ENCODE peak calls at places on chromosomes 16 and 17, in six cellular contexts. One of them, this sample, is unnamed.

GRCh38 chr17:76000016-76000754 is 470 bp upstream of the CDK3 start:
- DNase-seq in GM23338: peak; percentile 93
- DNase-seq in A549: peak; percentile 73
- DNase-seq in fibroblast of lung: no peak
- DNase-seq in uterus: no peak
- DNase-seq in bronchial epithelial cell: peak; percentile 26
- DNase-seq in this sample: peak; percentile 40

GRCh38 chr17:80892900-80893603 is 98.6 kb upstream of the CHMP6 start:
- DNase-seq in A549: peak; percentile 41
- DNase-seq in bronchial epithelial cell: peak; percentile 27
- DNase-seq in uterus: no peak
- DNase-seq in fibroblast of lung: peak; percentile 95
- DNase-seq in GM23338: no peak
- DNase-seq in this sample: peak; percentile 65

GRCh38 chr16:59633996-59634579 is 900.0 kb upstream of the GOT2 start:
- DNase-seq in A549: peak; percentile 6
- DNase-seq in GM23338: no peak
- DNase-seq in bronchial epithelial cell: no peak
- DNase-seq in uterus: no peak
- DNase-seq in fibroblast of lung: peak; percentile 91
- DNase-seq in this sample: peak; percentile 62

GRCh38 chr17:33335491-33336173 is 42.5 kb upstream of the ASIC2 start:
- DNase-seq in A549: peak; percentile 33
- DNase-seq in uterus: no peak
- DNase-seq in bronchial epithelial cell: no peak
- DNase-seq in fibroblast of lung: no peak
- DNase-seq in GM23338: peak; percentile 47
- DNase-seq in this sample: peak; percentile 0

GRCh38 chr16:27450836-27451341 is 48.9 kb downstream of the IL21R start:
- DNase-seq in GM23338: no peak
- DNase-seq in A549: no peak
- DNase-seq in bronchial epithelial cell: no peak
- DNase-seq in uterus: no peak
- DNase-seq in fibroblast of lung: no peak
- DNase-seq in this sample: peak; percentile 31

GRCh38 chr17:6853764-6854442 is 22.4 kb upstream of the TEKT1 start:
- DNase-seq in fibroblast of lung: no peak
- DNase-seq in uterus: no peak
- DNase-seq in A549: peak; percentile 73
- DNase-seq in GM23338: peak; percentile 89
- DNase-seq in bronchial epithelial cell: peak; percentile 56
- DNase-seq in this sample: no peak

GRCh38 chr16:8458481-8458880 is 131.8 kb downstream of the TMEM114 start:
- DNase-seq in uterus: no peak
- DNase-seq in bronchial epithelial cell: no peak
- DNase-seq in GM23338: no peak
- DNase-seq in A549: no peak
- DNase-seq in fibroblast of lung: no peak
- DNase-seq in this sample: no peak

GRCh38 chr16:80806957-80807356 is 2.6 kb upstream of the CDYL2 start:
- DNase-seq in GM23338: no peak
- DNase-seq in bronchial epithelial cell: peak; percentile 92
- DNase-seq in fibroblast of lung: peak; percentile 81
- DNase-seq in uterus: no peak
- DNase-seq in A549: peak; percentile 7
- DNase-seq in this sample: peak; percentile 53

GRCh38 chr17:80951121-80952090 is 40.2 kb upstream of the CHMP6 start:
- DNase-seq in A549: no peak
- DNase-seq in GM23338: no peak
- DNase-seq in uterus: no peak
- DNase-seq in bronchial epithelial cell: no peak
- DNase-seq in fibroblast of lung: no peak
- DNase-seq in this sample: no peak

GRCh38 chr16:89308391-89309333 is 91.2 kb downstream of the ZNF778 start:
- DNase-seq in uterus: no peak
- DNase-seq in fibroblast of lung: no peak
- DNase-seq in bronchial epithelial cell: no peak
- DNase-seq in GM23338: peak; percentile 86
- DNase-seq in A549: no peak
- DNase-seq in this sample: no peak

GRCh38 chr17:80263253-80264047 is 2.8 kb downstream of the RNF213 start:
- DNase-seq in A549: peak; percentile 75
- DNase-seq in fibroblast of lung: no peak
- DNase-seq in bronchial epithelial cell: peak; percentile 46
- DNase-seq in uterus: peak; percentile 90
- DNase-seq in GM23338: peak; percentile 42
- DNase-seq in this sample: peak; percentile 89

GRCh38 chr17:64506201-64506575 is at the start of gene DDX5:
- DNase-seq in uterus: peak; percentile 97
- DNase-seq in A549: peak; percentile 99
- DNase-seq in fibroblast of lung: no peak
- DNase-seq in GM23338: peak; percentile 98
- DNase-seq in bronchial epithelial cell: no peak
- DNase-seq in this sample: peak; percentile 98

GRCh38 chr17:49229805-49230600 is 584 bp downstream of the PHOSPHO1 start:
- DNase-seq in A549: no peak
- DNase-seq in fibroblast of lung: no peak
- DNase-seq in uterus: no peak
- DNase-seq in bronchial epithelial cell: no peak
- DNase-seq in GM23338: peak; percentile 40
- DNase-seq in this sample: no peak

GRCh38 chr17:17462048-17462824 is 14.6 kb upstream of the MED9 start:
- DNase-seq in bronchial epithelial cell: no peak
- DNase-seq in GM23338: no peak
- DNase-seq in A549: no peak
- DNase-seq in fibroblast of lung: no peak
- DNase-seq in uterus: no peak
- DNase-seq in this sample: no peak
- TF ChIP-seq CTCF in bronchial epithelial cell: no peak
- TF ChIP-seq CTCF in GM23338: no peak
- TF ChIP-seq CTCF in A549: no peak
- TF ChIP-seq CTCF in fibroblast of lung: no peak
- TF ChIP-seq CTCF in uterus: no peak
- TF ChIP-seq CTCF in this sample: no peak

DNA sequence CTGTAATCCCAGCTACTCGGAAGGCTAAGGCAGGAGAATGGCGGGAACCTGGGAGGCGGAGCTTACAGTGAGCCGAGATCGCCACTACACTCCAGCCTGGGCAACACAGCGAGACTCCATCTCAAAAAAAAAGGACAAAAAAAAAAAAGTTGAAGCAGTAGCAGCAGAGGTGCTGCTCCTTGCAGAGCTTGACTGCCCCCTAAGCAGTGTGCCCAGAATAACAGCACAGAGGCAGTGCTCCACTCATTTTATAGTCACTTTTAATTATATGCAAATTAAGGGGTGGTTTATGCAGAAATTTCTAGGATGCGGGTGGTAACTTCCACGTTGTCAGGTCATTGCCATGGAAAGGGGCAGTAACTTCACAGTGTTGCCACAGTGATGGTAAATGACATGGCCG is 54.3 kb upstream of the NOL11 start:
- DNase-seq in A549: peak; percentile 8
- DNase-seq in fibroblast of lung: no peak
- DNase-seq in uterus: no peak
- DNase-seq in bronchial epithelial cell: no peak
- DNase-seq in GM23338: peak; percentile 24
- DNase-seq in this sample: no peak
- TF ChIP-seq CTCF in A549: no peak
- TF ChIP-seq CTCF in fibroblast of lung: no peak
- TF ChIP-seq CTCF in uterus: no peak
- TF ChIP-seq CTCF in bronchial epithelial cell: no peak
- TF ChIP-seq CTCF in GM23338: peak; percentile 38
- TF ChIP-seq CTCF in this sample: no peak

GRCh38 chr16:5393070-5393469 is 295.5 kb upstream of the EEF2KMT start:
- DNase-seq in uterus: no peak
- DNase-seq in A549: no peak
- DNase-seq in GM23338: no peak
- DNase-seq in fibroblast of lung: peak; percentile 1
- DNase-seq in bronchial epithelial cell: no peak
- DNase-seq in this sample: no peak
- TF ChIP-seq CTCF in uterus: no peak
- TF ChIP-seq CTCF in A549: no peak
- TF ChIP-seq CTCF in GM23338: no peak
- TF ChIP-seq CTCF in fibroblast of lung: no peak
- TF ChIP-seq CTCF in bronchial epithelial cell: no peak
- TF ChIP-seq CTCF in this sample: no peak

GRCh38 chr16:65453646-65454045 is 331.8 kb upstream of the CDH11 start:
- DNase-seq in A549: no peak
- DNase-seq in bronchial epithelial cell: no peak
- DNase-seq in fibroblast of lung: no peak
- DNase-seq in uterus: no peak
- DNase-seq in GM23338: no peak
- DNase-seq in this sample: no peak

GRCh38 chr16:65457084-65457483 is 335.2 kb upstream of the CDH11 start:
- DNase-seq in A549: no peak
- DNase-seq in GM23338: no peak
- DNase-seq in uterus: no peak
- DNase-seq in bronchial epithelial cell: no peak
- DNase-seq in fibroblast of lung: no peak
- DNase-seq in this sample: no peak
- TF ChIP-seq CTCF in A549: no peak
- TF ChIP-seq CTCF in GM23338: no peak
- TF ChIP-seq CTCF in uterus: no peak
- TF ChIP-seq CTCF in bronchial epithelial cell: no peak
- TF ChIP-seq CTCF in fibroblast of lung: no peak
- TF ChIP-seq CTCF in this sample: no peak

GRCh38 chr17:1484586-1485310 is 7.7 kb downstream of the MYO1C start:
- DNase-seq in bronchial epithelial cell: peak; percentile 42
- DNase-seq in uterus: peak; percentile 68
- DNase-seq in GM23338: peak; percentile 81
- DNase-seq in fibroblast of lung: peak; percentile 25
- DNase-seq in A549: peak; percentile 75
- DNase-seq in this sample: peak; percentile 52
- TF ChIP-seq CTCF in bronchial epithelial cell: no peak
- TF ChIP-seq CTCF in uterus: no peak
- TF ChIP-seq CTCF in GM23338: no peak
- TF ChIP-seq CTCF in fibroblast of lung: no peak
- TF ChIP-seq CTCF in A549: no peak
- TF ChIP-seq CTCF in this sample: peak; percentile 26

GRCh38 chr16:2770057-2770780 is 6.9 kb downstream of the ELOB start:
- DNase-seq in GM23338: no peak
- DNase-seq in fibroblast of lung: no peak
- DNase-seq in A549: peak; percentile 55
- DNase-seq in uterus: no peak
- DNase-seq in bronchial epithelial cell: no peak
- DNase-seq in this sample: no peak
- TF ChIP-seq CTCF in GM23338: peak; percentile 30
- TF ChIP-seq CTCF in fibroblast of lung: no peak
- TF ChIP-seq CTCF in A549: no peak
- TF ChIP-seq CTCF in uterus: no peak
- TF ChIP-seq CTCF in bronchial epithelial cell: peak; percentile 9
- TF ChIP-seq CTCF in this sample: no peak

DNA sequence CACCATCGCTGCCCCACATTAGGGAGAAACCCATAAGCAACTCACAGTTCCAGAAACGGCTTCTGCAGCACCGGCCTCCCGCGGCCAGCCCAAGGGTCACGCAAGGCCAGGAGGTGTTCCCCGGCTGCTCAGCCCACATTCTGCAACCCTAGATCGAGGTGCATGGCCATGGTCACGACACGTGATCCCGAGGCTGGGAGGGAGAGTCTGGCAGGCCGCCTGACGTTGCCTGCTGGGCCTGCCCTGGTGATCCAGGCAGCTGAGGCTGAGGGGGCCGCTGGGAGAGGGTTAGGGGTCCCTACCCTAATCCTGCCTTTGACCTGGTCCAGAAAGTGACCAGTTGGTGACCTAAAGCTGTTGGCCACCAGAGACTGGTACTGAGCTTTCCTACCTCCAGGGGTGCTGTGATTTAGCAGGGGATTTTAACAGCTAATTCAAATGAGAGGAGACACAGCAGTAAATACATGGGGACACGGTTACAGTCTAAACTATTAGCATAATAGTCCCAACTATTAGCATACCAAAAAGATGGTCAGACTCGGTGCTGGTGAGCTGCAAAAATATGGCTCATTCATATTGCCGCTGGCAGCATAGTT is 97.4 kb upstream of the CIBAR2 start:
- DNase-seq in fibroblast of lung: no peak
- DNase-seq in uterus: no peak
- DNase-seq in bronchial epithelial cell: no peak
- DNase-seq in GM23338: no peak
- DNase-seq in A549: no peak
- DNase-seq in this sample: no peak
- TF ChIP-seq CTCF in fibroblast of lung: no peak
- TF ChIP-seq CTCF in uterus: no peak
- TF ChIP-seq CTCF in bronchial epithelial cell: no peak
- TF ChIP-seq CTCF in GM23338: no peak
- TF ChIP-seq CTCF in A549: no peak
- TF ChIP-seq CTCF in this sample: no peak

GRCh38 chr16:49096191-49096945 is 185.3 kb downstream of the CBLN1 start:
- DNase-seq in fibroblast of lung: no peak
- DNase-seq in bronchial epithelial cell: no peak
- DNase-seq in uterus: no peak
- DNase-seq in GM23338: no peak
- DNase-seq in A549: no peak
- DNase-seq in this sample: no peak
- TF ChIP-seq CTCF in fibroblast of lung: no peak
- TF ChIP-seq CTCF in bronchial epithelial cell: no peak
- TF ChIP-seq CTCF in uterus: no peak
- TF ChIP-seq CTCF in GM23338: no peak
- TF ChIP-seq CTCF in A549: no peak
- TF ChIP-seq CTCF in this sample: no peak

GRCh38 chr16:29664133-29664912 is 1.3 kb downstream of the SPN start:
- DNase-seq in uterus: no peak
- DNase-seq in bronchial epithelial cell: no peak
- DNase-seq in fibroblast of lung: no peak
- DNase-seq in A549: no peak
- DNase-seq in GM23338: no peak
- DNase-seq in this sample: no peak
- TF ChIP-seq CTCF in uterus: no peak
- TF ChIP-seq CTCF in bronchial epithelial cell: no peak
- TF ChIP-seq CTCF in fibroblast of lung: no peak
- TF ChIP-seq CTCF in A549: no peak
- TF ChIP-seq CTCF in GM23338: no peak
- TF ChIP-seq CTCF in this sample: no peak

This sample was measured in cardiac fibroblast.